ENCODE peak calls at places on chromosomes 12 and 14, in ten cellular contexts. B is astrocyte, Y is GM06990, M is lung, W is upper lobe of right lung, Z is esophagus squamous epithelium, H is fibroblast of the aortic adventitia, O is brain microvascular endothelial cell, A is RWPE2, C is A549. N is an unnamed sample.

GRCh38 chr12:46585854-46586621 is 213.5 kb upstream of the SLC38A2 start:
- DNase-seq in H (peak), Y (no peak), W (peak), B (peak), Z (no peak), O (peak), A (peak), C (peak), M (peak), N (peak)

GRCh38 chr12:6224550-6224949 is 24.4 kb downstream of the CD9 start:
- DNase-seq in Y (no peak), W (no peak), C (no peak), O (no peak), Z (no peak), A (no peak), H (no peak), B (peak), M (no peak), N (no peak)

GRCh38 chr14:87430810-87431209 is 562.2 kb downstream of the GALC start:
- DNase-seq in B (peak), W (no peak), C (peak), Y (no peak), A (peak), O (no peak), Z (no peak), H (peak), M (no peak), N (peak)

GRCh38 chr12:98840325-98840724 is 195.2 kb downstream of the APAF1 start:
- DNase-seq in A (no peak), O (no peak), Z (no peak), B (no peak), Y (no peak), W (no peak), M (no peak), C (no peak), H (no peak), N (no peak)

GRCh38 chr14:102944448-102945330 is 22.2 kb downstream of the AMN start:
- DNase-seq in W (no peak), O (no peak), Y (no peak), A (peak), B (no peak), M (no peak), H (no peak), Z (no peak), C (no peak), N (no peak)

GRCh38 chr12:52655251-52655650 is 3.2 kb upstream of the KRT2 start:
- DNase-seq in M (no peak), C (no peak), Z (no peak), B (no peak), H (no peak), A (no peak), W (no peak), O (no peak), Y (no peak), N (no peak)

GRCh38 chr12:76032043-76032981 is 736 bp upstream of the PHLDA1 start:
- DNase-seq in M (peak), O (peak), C (peak), A (no peak), H (peak), Z (no peak), W (no peak), B (peak), Y (peak), N (no peak)

GRCh38 chr12:57740656-57741412 is 2.3 kb upstream of the AGAP2 start:
- DNase-seq in A (no peak), Z (no peak), H (no peak), O (no peak), B (no peak), C (no peak), M (no peak), Y (peak), W (no peak), N (no peak)

GRCh38 chr14:77622562-77622961 is 6.1 kb upstream of the SPTLC2 start:
- DNase-seq in O (no peak), H (no peak), W (peak), M (peak), Y (no peak), A (no peak), Z (no peak), B (no peak), C (no peak), N (no peak)

GRCh38 chr14:62303437-62303836 is 541.2 kb downstream of the SNAPC1 start:
- DNase-seq in A (no peak), W (no peak), B (no peak), C (no peak), Z (no peak), O (no peak), M (no peak), H (no peak), Y (no peak), N (no peak)

GRCh38 chr12:12403264-12404248 is 46.7 kb downstream of the BORCS5 start:
- DNase-seq in Z (no peak), H (no peak), C (peak), Y (no peak), M (no peak), A (no peak), B (no peak), W (no peak), O (no peak), N (no peak)

GRCh38 chr14:106174206-106174605 is 647.8 kb downstream of the TMEM121 start:
- DNase-seq in A (no peak), W (no peak), C (no peak), O (no peak), Y (no peak), H (no peak), Z (no peak), M (no peak), B (no peak), N (no peak)

GRCh38 chr12:117518594-117519270 is 157.3 kb upstream of the NOS1 start:
- DNase-seq in B (peak), Y (no peak), H (no peak), W (peak), Z (no peak), M (peak), C (peak), A (peak), O (no peak), N (no peak)

GRCh38 chr12:56128669-56129209 is 672 bp downstream of the ESYT1 start:
- DNase-seq in Y (peak), B (no peak), H (peak), A (no peak), Z (no peak), W (no peak), C (no peak), O (peak), M (no peak), N (no peak)

GRCh38 chr14:104383931-104384775 is 195.4 kb upstream of the C14orf180 start:
- DNase-seq in B (no peak), W (peak), H (no peak), Z (no peak), M (no peak), O (no peak), A (peak), C (no peak), Y (no peak), N (no peak)

GRCh38 chr12:131673519-131674265 is 37.2 kb upstream of the SFSWAP start:
- DNase-seq in Y (no peak), O (no peak), Z (no peak), B (peak), H (peak), A (no peak), M (no peak), W (peak), C (no peak), N (peak)

GRCh38 chr14:103103461-103104388 is 9.2 kb downstream of the EXOC3L4 start:
- DNase-seq in W (peak), O (no peak), B (no peak), Y (no peak), A (no peak), C (peak), M (no peak), Z (no peak), H (peak), N (no peak)

GRCh38 chr14:55361190-55361589 is 50.4 kb downstream of the ATG14 start:
- DNase-seq in B (no peak), O (no peak), Y (no peak), H (no peak), A (no peak), C (no peak), Z (no peak), M (no peak), W (no peak), N (peak)

GRCh38 chr12:98980508-98980907 is 335.4 kb downstream of the APAF1 start:
- DNase-seq in C (no peak), B (no peak), Y (no peak), W (no peak), O (no peak), M (no peak), A (no peak), Z (no peak), H (no peak), N (no peak)

GRCh38 chr12:116202940-116203339 is 74.6 kb downstream of the MED13L start:
- DNase-seq in H (peak), Z (no peak), B (no peak), C (no peak), O (peak), A (no peak), Y (no peak), W (no peak), M (no peak), N (peak)

GRCh38 chr12:22866406-22866805 is 241.4 kb downstream of the ETNK1 start:
- DNase-seq in Z (no peak), A (no peak), Y (no peak), B (peak), O (no peak), W (no peak), M (no peak), C (no peak), H (no peak), N (no peak)

GRCh38 chr14:54440037-54440436 is 1.1 kb downstream of the CNIH1 start:
- DNase-seq in M (no peak), Z (no peak), B (no peak), A (no peak), Y (no peak), O (no peak), C (no peak), H (peak), W (no peak), N (no peak)

GRCh38 chr14:85487215-85487614 is 42.7 kb upstream of the FLRT2 start:
- DNase-seq in Y (no peak), M (no peak), B (peak), A (no peak), W (no peak), H (peak), Z (no peak), C (no peak), O (no peak), N (peak)

GRCh38 chr12:107320929-107321618 is 227.7 kb upstream of the CRY1 start:
- DNase-seq in W (no peak), B (peak), O (peak), H (peak), Z (no peak), A (peak), Y (no peak), C (peak), M (no peak), N (no peak)

GRCh38 chr14:53953828-53954550 is 2.6 kb downstream of the BMP4 start:
- DNase-seq in M (no peak), W (peak), C (peak), Y (peak), A (peak), B (peak), O (peak), Z (no peak), H (peak), N (no peak)

GRCh38 chr14:65469903-65470302 is 57.4 kb downstream of the FUT8 start:
- DNase-seq in C (no peak), B (no peak), A (no peak), O (no peak), H (no peak), W (no peak), Y (no peak), M (no peak), Z (no peak), N (no peak)

GRCh38 chr12:98895086-98895651 is 250.1 kb downstream of the APAF1 start:
- DNase-seq in W (no peak), C (no peak), Z (no peak), B (no peak), Y (peak), H (no peak), A (no peak), O (no peak), M (no peak), N (no peak)

DNA sequence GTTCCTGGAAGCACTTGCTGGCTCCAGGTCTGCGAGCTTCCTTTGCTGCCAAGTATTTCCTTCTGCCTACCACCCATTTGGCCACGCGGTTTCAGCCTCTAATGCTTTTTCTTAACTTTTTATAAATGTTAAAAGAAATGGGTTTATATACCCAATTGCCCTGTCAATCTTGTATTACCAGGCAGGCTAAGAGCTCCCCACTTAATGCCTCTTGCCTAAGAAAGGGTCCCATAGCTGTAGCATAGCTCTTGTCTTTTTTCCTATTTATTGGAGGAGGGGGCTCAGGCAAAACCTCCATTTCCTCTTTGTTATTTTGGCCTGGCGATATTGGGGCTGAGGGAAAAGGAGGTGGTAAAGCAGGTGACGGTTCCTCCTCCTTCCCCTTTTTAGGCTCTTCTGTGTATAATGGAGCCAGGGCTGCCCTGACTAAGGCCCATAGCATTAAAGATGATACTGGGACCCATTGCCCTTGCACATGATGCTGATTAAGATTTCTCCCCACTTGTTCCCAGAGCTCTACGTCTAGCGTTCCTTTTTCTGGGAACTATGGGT is 21.6 kb upstream of the BLTP3B start:
- DNase-seq in A (no peak), C (no peak), O (no peak), B (no peak), M (no peak), H (no peak), Z (no peak), W (no peak), Y (no peak), N (no peak)
- H3K4me3 ChIP-seq in A (no peak), C (peak), O (peak), B (peak), M (no peak), H (peak), Z (no peak), W (peak), Y (no peak), N (peak)

GRCh38 chr14:51848120-51848519 is 12.3 kb upstream of the GNG2 start:
- DNase-seq in W (no peak), A (no peak), Z (no peak), B (no peak), M (no peak), O (no peak), C (no peak), H (peak), Y (no peak), N (no peak)

GRCh38 chr14:51846631-51847488 is 13.6 kb upstream of the GNG2 start:
- DNase-seq in C (no peak), H (peak), A (no peak), B (peak), W (peak), Z (peak), Y (peak), O (peak), M (peak), N (no peak)

GRCh38 chr14:51845811-51846210 is 14.6 kb upstream of the GNG2 start:
- DNase-seq in B (no peak), O (no peak), M (no peak), H (no peak), C (no peak), Z (no peak), W (no peak), A (no peak), Y (no peak), N (no peak)

GRCh38 chr14:51849095-51849494 is 11.3 kb upstream of the GNG2 start:
- DNase-seq in H (no peak), A (no peak), C (no peak), W (no peak), M (no peak), O (no peak), Y (peak), B (peak), Z (no peak), N (no peak)

DNA sequence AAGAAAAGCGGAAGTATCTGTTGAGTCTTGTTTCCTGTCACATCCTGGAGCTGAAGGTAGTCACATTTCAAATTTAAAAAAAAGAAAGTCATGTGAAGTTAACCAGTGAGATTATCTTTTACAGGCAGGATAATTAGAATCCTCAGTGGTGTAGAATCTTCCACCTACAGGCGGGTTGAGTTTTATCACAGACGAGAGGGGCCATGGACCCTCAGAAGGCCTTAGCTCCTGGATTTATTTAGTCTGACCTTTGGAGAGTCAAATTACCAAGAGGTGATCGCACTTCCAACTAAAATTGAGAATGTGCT is 13.0 kb upstream of the GNG2 start:
- DNase-seq in M (no peak), Z (no peak), O (no peak), C (no peak), H (no peak), B (no peak), Y (no peak), A (no peak), W (no peak), N (no peak)
- TF ChIP-seq CTCF in M (no peak), Z (no peak), O (no peak), C (no peak), H (no peak), B (no peak), Y (no peak), A (no peak), W (no peak), N (no peak)

GRCh38 chr12:25058012-25058411 is 109.1 kb upstream of the BCAT1 start:
- DNase-seq in A (no peak), H (no peak), M (no peak), Y (no peak), W (no peak), B (no peak), O (no peak), C (no peak), Z (no peak), N (no peak)
- H3K4me3 ChIP-seq in A (no peak), H (no peak), M (no peak), Y (peak), W (no peak), B (no peak), O (no peak), C (no peak), Z (no peak), N (no peak)

GRCh38 chr12:31363826-31364225 is 37.9 kb upstream of the SINHCAF start:
- DNase-seq in B (no peak), O (no peak), A (no peak), M (no peak), H (no peak), Y (no peak), C (no peak), Z (no peak), W (peak), N (no peak)

GRCh38 chr12:31361730-31362114 is 35.8 kb upstream of the SINHCAF start:
- DNase-seq in O (no peak), C (no peak), B (no peak), Y (no peak), W (no peak), M (no peak), A (no peak), Z (no peak), H (no peak), N (no peak)

GRCh38 chr12:31362759-31363415 is 36.9 kb upstream of the SINHCAF start:
- DNase-seq in C (peak), Y (peak), H (no peak), B (no peak), M (no peak), O (no peak), Z (no peak), W (no peak), A (no peak), N (no peak)

GRCh38 chr12:31363416-31363809 is 37.5 kb upstream of the SINHCAF start:
- DNase-seq in H (no peak), A (no peak), B (no peak), M (no peak), Y (no peak), O (no peak), W (no peak), Z (no peak), C (no peak), N (no peak)

DNA sequence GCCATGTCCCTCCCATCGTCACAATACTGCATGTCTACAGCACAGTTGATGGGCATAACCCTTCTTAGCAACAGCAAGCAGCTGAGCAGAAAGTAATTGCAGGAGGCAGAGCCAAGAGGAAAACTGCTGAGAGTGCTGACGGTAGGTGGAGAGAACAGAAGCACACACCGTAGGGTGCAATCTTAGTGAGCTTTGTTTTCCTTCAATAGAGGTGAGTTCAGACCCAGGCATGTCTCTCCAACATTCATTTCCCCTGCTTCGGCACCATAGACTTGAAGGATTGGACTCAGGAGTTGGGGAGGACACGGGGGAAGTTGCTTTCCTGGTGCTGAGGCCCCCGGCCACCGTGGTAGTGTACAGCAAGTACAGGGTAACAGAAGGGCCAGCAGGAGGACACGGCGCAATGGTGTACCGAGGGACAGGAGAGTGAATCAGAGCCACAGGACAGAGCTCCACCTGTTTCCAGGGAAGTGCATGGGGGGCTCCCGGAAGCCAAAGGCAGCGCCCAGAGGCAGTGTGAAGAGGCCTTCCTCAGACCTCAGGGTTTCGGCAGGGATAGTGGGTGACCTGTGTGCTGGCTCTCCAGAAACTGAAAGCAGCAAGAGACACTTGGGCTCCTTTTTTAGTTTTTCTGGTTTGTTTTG is 36.3 kb upstream of the SINHCAF start:
- DNase-seq in H (no peak), Z (no peak), B (no peak), O (no peak), M (no peak), A (no peak), C (no peak), Y (no peak), W (no peak), N (no peak)
- TF ChIP-seq CTCF in H (no peak), Z (no peak), B (no peak), O (no peak), M (no peak), A (no peak), C (no peak), Y (no peak), W (no peak), N (no peak)

N was measured in HFF-Myc.